ENCODE peak calls at places on chromosomes 4 and X, in eight cellular contexts. U is cardiac muscle cell; V is activated CD4-positive, alpha-beta T cell treated with anti-CD3 and anti-CD28 coated beads, Interleukin-2, amount 50 U/mL, for 4 hours; K is GM13976; P is hypothalamus; N is MM.1S; F is progenitor cell of endocrine pancreas; W is stromal cell of bone marrow. L is an unnamed sample.

GRCh38 chrX:3006500-3006899 is at the start of gene ARSH:
- DNase-seq in P (no peak), V (no peak), K (no peak), U (no peak), F (no peak), N (no peak), W (no peak), L (no peak)

GRCh38 chrX:30935985-30936384 is 46.9 kb upstream of the TAB3 start:
- DNase-seq in V (no peak), U (peak; percentile 49), N (no peak), K (no peak), W (peak; percentile 2), P (no peak), F (no peak), L (peak; percentile 46)

GRCh38 chr4:68264875-68265565 is 19.5 kb upstream of the TMPRSS11B start:
- DNase-seq in U (no peak), P (no peak), V (no peak), F (no peak), N (no peak), W (no peak), K (no peak), L (no peak)

GRCh38 chr4:140755811-140756291 is 334 bp downstream of the TBC1D9 start:
- DNase-seq in N (peak; percentile 69), V (no peak), F (peak; percentile 46), U (peak; percentile 73), K (peak; percentile 64), P (peak; percentile 14), W (peak; percentile 25), L (peak; percentile 79)

GRCh38 chr4:169810325-169811323 is 52.9 kb upstream of the HPF1 start:
- DNase-seq in V (no peak), P (peak; percentile 4), F (peak; percentile 10), U (peak; percentile 86), N (peak; percentile 79), W (peak; percentile 72), K (peak; percentile 63), L (peak; percentile 69)

GRCh38 chrX:117985241-117985640 is 131.4 kb downstream of the KLHL13 start:
- DNase-seq in F (no peak), V (no peak), N (no peak), W (no peak), P (no peak), U (peak; percentile 42), K (no peak), L (no peak)

GRCh38 chr4:123505457-123506310 is 109.1 kb downstream of the SPRY1 start:
- DNase-seq in N (no peak), P (peak; percentile 51), W (no peak), U (peak; percentile 76), F (peak; percentile 75), V (no peak), K (peak; percentile 28), L (peak; percentile 66)

GRCh38 chrX:121975666-121976065 is 928.3 kb downstream of the GLUD2 start:
- DNase-seq in F (no peak), V (no peak), P (no peak), N (no peak), U (no peak), K (no peak), W (no peak), L (no peak)

GRCh38 chr4:145167884-145168283 is 12.5 kb downstream of the OTUD4 start:
- DNase-seq in N (no peak), V (no peak), U (no peak), P (no peak), F (no peak), K (no peak), W (no peak), L (no peak)

GRCh38 chr4:112889199-112889598 is 160.3 kb upstream of the ANK2 start:
- DNase-seq in P (no peak), W (no peak), K (no peak), N (no peak), V (no peak), F (no peak), U (no peak), L (no peak)

GRCh38 chrX:21373637-21374162 is 518 bp upstream of the CNKSR2 start:
- DNase-seq in F (no peak), N (peak; percentile 28), K (peak; percentile 2), P (no peak), W (no peak), V (no peak), U (no peak), L (no peak)

GRCh38 chr4:6900956-6901355 is 8.7 kb upstream of the TBC1D14 start:
- DNase-seq in W (no peak), K (peak; percentile 28), V (no peak), F (no peak), N (no peak), P (no peak), U (no peak), L (no peak)

GRCh38 chr4:47650584-47651130 is 165.6 kb downstream of the ATP10D start:
- DNase-seq in P (no peak), N (no peak), W (no peak), V (no peak), F (no peak), U (no peak), K (no peak), L (no peak)

GRCh38 chr4:98447648-98448047 is 186.5 kb downstream of the RAP1GDS1 start:
- DNase-seq in U (peak; percentile 8), F (no peak), V (no peak), W (no peak), P (no peak), K (no peak), N (no peak), L (no peak)

GRCh38 chrX:119118780-119119395 is 8.7 kb downstream of the KIAA1210 start:
- DNase-seq in U (peak; percentile 63), K (peak; percentile 63), N (peak; percentile 41), P (peak; percentile 5), V (peak; percentile 32), W (peak; percentile 9), F (peak; percentile 29), L (peak; percentile 63)

GRCh38 chr4:161949941-161950725 is 213.7 kb downstream of the FSTL5 start:
- DNase-seq in N (no peak), V (no peak), F (no peak), K (no peak), U (no peak), P (no peak), W (no peak), L (no peak)

GRCh38 chr4:75672461-75673026 is 667 bp downstream of the G3BP2 start:
- DNase-seq in K (peak; percentile 67), N (peak; percentile 72), F (peak; percentile 42), V (peak; percentile 75), W (peak; percentile 15), P (peak; percentile 62), U (peak; percentile 67), L (peak; percentile 72)

GRCh38 chrX:24229400-24229879 is 79.9 kb downstream of the ZFX start:
- DNase-seq in F (no peak), N (no peak), U (no peak), V (no peak), W (no peak), K (no peak), P (no peak), L (no peak)

GRCh38 chr4:142278171-142278570 is 567.9 kb downstream of the INPP4B start:
- DNase-seq in V (no peak), P (no peak), N (no peak), W (no peak), U (no peak), K (no peak), F (no peak), L (no peak)

GRCh38 chr4:112739442-112739841 is 102.5 kb downstream of the LARP7 start:
- DNase-seq in W (no peak), N (no peak), P (no peak), F (no peak), V (no peak), K (no peak), U (no peak), L (no peak)

L was measured in D341Med.